ENCODE peak calls at places on chromosome 12, in nine cellular contexts. H is stomach, P is lower lobe of right lung, K is sigmoid colon, M is heart right ventricle, C is tibial artery, A is GM23248, Y is fibroblast of lung, Z is endothelial cell of umbilical vein. T is an unnamed sample. For H3K4me1, the result is how much of the 10 kb centered on the place peaks cover.

GRCh38 chr12:50220357-50221061 is 53.3 kb upstream of the CERS5 start:
- DNase-seq in H (no peak), P (no peak), K (no peak), M (no peak), C (no peak), A (peak), Y (peak), Z (peak), T (no peak)

GRCh38 chr12:108614639-108615038 is 16.8 kb upstream of the TMEM119 start:
- DNase-seq in H (no peak), P (no peak), K (no peak), M (no peak), C (no peak), A (no peak), Y (no peak), Z (no peak), T (no peak)

GRCh38 chr12:116528498-116528897 is 30.7 kb upstream of the MAP1LC3B2 start:
- DNase-seq in H (no peak), P (no peak), K (no peak), M (no peak), C (no peak), A (peak), Y (peak), Z (no peak), T (no peak)

GRCh38 chr12:130556486-130557055 is 159.5 kb downstream of the RIMBP2 start:
- DNase-seq in H (no peak), P (no peak), K (no peak), M (no peak), C (no peak), A (no peak), Y (no peak), Z (no peak), T (no peak)

GRCh38 chr12:39426636-39427245 is 16.2 kb downstream of the KIF21A start:
- DNase-seq in H (no peak), P (no peak), K (no peak), M (no peak), C (no peak), A (peak), Y (peak), Z (no peak), T (no peak)

GRCh38 chr12:89135976-89136634 is 216.2 kb downstream of the DUSP6 start:
- DNase-seq in H (no peak), P (no peak), K (no peak), M (no peak), C (no peak), A (peak), Y (peak), Z (no peak), T (no peak)

GRCh38 chr12:13687633-13688032 is 293.8 kb downstream of the GRIN2B start:
- DNase-seq in H (no peak), P (no peak), K (no peak), M (no peak), C (no peak), A (no peak), Y (no peak), Z (no peak), T (no peak)

GRCh38 chr12:57182918-57183575 is 33.5 kb upstream of the NXPH4 start:
- DNase-seq in H (peak), P (peak), K (peak), M (peak), C (peak), A (peak), Y (peak), Z (peak), T (peak)

GRCh38 chr12:29241821-29242591 is 92.9 kb downstream of the FAR2 start:
- DNase-seq in H (peak), P (no peak), K (no peak), M (no peak), C (peak), A (peak), Y (peak), Z (peak), T (no peak)

GRCh38 chr12:56601503-56601902 is 28.6 kb downstream of the BAZ2A start:
- DNase-seq in H (no peak), P (no peak), K (no peak), M (no peak), C (no peak), A (peak), Y (no peak), Z (peak), T (no peak)

GRCh38 chr12:111766608-111767361 is at the start of gene ALDH2:
- DNase-seq in H (peak), P (peak), K (peak), M (peak), C (peak), A (peak), Y (peak), Z (peak), T (peak)

GRCh38 chr12:111773801-111774551 is 7.2 kb downstream of the ALDH2 start:
- DNase-seq in H (peak), P (peak), K (peak), M (peak), C (peak), A (peak), Y (peak), Z (no peak), T (peak)

GRCh38 chr12:111767362-111768158 is 827 bp downstream of the ALDH2 start:
- DNase-seq in H (no peak), P (no peak), K (no peak), M (peak), C (no peak), A (peak), Y (peak), Z (peak), T (no peak)

GRCh38 chr12:111768159-111768895 is 1.6 kb downstream of the ALDH2 start:
- DNase-seq in H (no peak), P (no peak), K (no peak), M (no peak), C (no peak), A (no peak), Y (no peak), Z (no peak), T (no peak)

GRCh38 chr12:111769599-111769998 is 2.9 kb downstream of the ALDH2 start:
- DNase-seq in H (no peak), P (no peak), K (no peak), M (no peak), C (no peak), A (no peak), Y (no peak), Z (no peak), T (no peak)
- H3K4me1 ChIP-seq in H (half or more), P (half or more), K (half or more), M (under half), C (under half), A (under half), Y (under half), Z (under half), T (under half)

GRCh38 chr12:128970110-128970509 is 116.8 kb downstream of the GLT1D1 start:
- DNase-seq in H (no peak), P (no peak), K (no peak), M (no peak), C (no peak), A (no peak), Y (no peak), Z (no peak), T (no peak)

GRCh38 chr12:128968668-128969067 is 115.4 kb downstream of the GLT1D1 start:
- DNase-seq in H (no peak), P (no peak), K (no peak), M (no peak), C (no peak), A (no peak), Y (no peak), Z (no peak), T (no peak)

GRCh38 chr12:128971802-128972201 is 118.5 kb downstream of the GLT1D1 start:
- DNase-seq in H (no peak), P (no peak), K (no peak), M (no peak), C (no peak), A (no peak), Y (no peak), Z (no peak), T (no peak)

GRCh38 chr12:128969480-128970055 is 116.3 kb downstream of the GLT1D1 start:
- DNase-seq in H (peak), P (no peak), K (no peak), M (no peak), C (no peak), A (no peak), Y (peak), Z (no peak), T (no peak)

DNA sequence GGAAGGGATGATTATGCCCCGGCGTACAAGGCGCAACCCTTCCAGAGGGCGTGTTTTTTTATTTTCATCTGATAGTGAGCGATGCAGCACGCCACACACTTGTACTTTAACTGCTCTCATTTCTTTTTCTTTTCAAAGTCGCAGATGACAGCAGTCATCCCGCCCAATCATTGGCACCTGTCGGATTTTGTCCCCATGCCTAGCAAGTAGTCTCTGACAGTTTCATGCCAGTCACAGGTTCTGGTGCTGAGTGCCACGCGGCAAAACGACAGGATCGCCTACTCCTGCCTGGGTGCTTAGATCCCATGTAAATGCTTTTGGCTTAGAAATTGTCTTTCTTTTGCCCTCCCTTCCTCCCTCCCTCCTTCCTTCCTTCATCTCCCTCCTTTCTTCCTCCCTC is 117.7 kb downstream of the GLT1D1 start:
- DNase-seq in H (no peak), P (no peak), K (no peak), M (no peak), C (no peak), A (no peak), Y (no peak), Z (no peak), T (no peak)
- H3K4me1 ChIP-seq in H (under half), P (under half), K (under half), M (under half), C (under half), A (under half), Y (under half), Z (under half), T (under half)

DNA sequence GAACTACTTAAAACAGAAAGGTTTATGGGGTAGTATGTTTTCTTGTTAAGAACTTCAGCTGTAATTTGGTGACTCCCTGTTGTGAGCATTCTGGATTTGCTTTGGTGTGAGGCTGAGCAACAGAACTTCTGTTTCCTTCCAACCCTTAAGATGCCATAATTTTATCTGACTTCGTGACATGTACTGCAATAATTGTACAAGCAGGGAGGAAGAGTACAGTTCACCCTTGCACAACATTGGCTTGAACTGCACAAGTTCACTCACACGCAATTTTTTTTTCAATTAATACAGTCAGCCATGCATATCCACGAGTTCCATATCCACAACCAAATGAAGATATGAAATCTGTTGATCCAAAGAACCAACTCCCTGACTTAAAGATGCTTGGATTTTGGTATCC is 42.9 kb upstream of the ANKS1B start:
- DNase-seq in H (no peak), P (no peak), K (no peak), M (no peak), C (no peak), A (no peak), Y (no peak), Z (no peak), T (no peak)
- H3K4me1 ChIP-seq in H (under half), P (under half), K (under half), M (under half), C (under half), A (under half), Y (under half), Z (under half), T (under half)

DNA sequence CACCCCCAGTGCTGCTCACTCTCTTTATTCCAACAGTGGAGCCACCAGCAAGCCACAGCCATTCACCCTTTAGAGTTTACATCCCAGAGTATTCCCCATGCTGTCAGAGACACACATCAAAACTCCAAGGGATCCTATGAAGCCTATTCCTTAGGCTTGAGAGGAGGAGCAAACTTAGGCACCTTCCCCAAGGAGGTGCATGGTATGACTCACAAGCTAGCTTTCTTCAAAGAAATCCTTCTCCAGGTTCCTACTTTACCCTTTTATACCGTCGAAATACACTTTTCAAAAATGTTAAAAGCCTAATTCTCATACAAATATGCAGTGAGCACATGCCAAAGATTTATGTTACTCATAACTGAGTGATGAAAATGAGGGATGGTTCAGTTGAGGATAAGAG is 175.4 kb downstream of the ETNK1 start:
- DNase-seq in H (no peak), P (no peak), K (no peak), M (no peak), C (no peak), A (no peak), Y (no peak), Z (no peak), T (no peak)
- H3K4me1 ChIP-seq in H (under half), P (under half), K (under half), M (under half), C (under half), A (under half), Y (under half), Z (under half), T (under half)

DNA sequence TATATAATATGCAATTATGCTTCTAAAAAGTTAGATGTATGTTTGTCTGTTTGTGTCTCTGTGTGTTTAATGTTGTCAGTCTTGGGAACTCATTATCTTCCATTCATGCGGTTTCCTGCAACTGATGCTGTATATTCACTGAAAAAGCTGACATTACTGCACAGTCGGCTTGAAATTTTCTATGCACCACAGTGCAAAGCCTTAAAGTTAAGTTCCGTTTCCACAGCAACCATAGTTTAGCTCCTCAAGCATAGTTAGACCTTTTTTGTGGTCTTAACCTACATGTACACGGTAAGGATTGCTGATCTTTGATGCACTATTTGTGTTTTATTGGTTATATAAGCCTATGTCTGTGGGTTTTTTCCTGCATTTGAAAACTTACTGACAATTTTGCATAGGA is 309.4 kb downstream of the KCNC2 start:
- DNase-seq in H (no peak), P (no peak), K (no peak), M (no peak), C (no peak), A (no peak), Y (no peak), Z (no peak), T (no peak)
- H3K4me1 ChIP-seq in H (under half), P (under half), K (under half), M (under half), C (under half), A (under half), Y (under half), Z (under half), T (under half)

GRCh38 chr12:125856899-125857298 is 791.7 kb downstream of the AACS start:
- DNase-seq in H (no peak), P (no peak), K (no peak), M (no peak), C (no peak), A (no peak), Y (no peak), Z (no peak), T (no peak)

GRCh38 chr12:125852116-125852515 is 786.9 kb downstream of the AACS start:
- DNase-seq in H (no peak), P (no peak), K (no peak), M (no peak), C (no peak), A (no peak), Y (peak), Z (no peak), T (no peak)

GRCh38 chr12:125852679-125853078 is 787.4 kb downstream of the AACS start:
- DNase-seq in H (no peak), P (no peak), K (no peak), M (no peak), C (no peak), A (no peak), Y (no peak), Z (no peak), T (no peak)

GRCh38 chr12:125853670-125854069 is 788.4 kb downstream of the AACS start:
- DNase-seq in H (no peak), P (no peak), K (no peak), M (no peak), C (no peak), A (no peak), Y (no peak), Z (no peak), T (no peak)

GRCh38 chr12:125856366-125856765 is 791.1 kb downstream of the AACS start:
- DNase-seq in H (no peak), P (no peak), K (no peak), M (no peak), C (no peak), A (no peak), Y (no peak), Z (no peak), T (no peak)
- H3K4me1 ChIP-seq in H (under half), P (under half), K (under half), M (under half), C (under half), A (under half), Y (under half), Z (under half), T (under half)

GRCh38 chr12:121769831-121770301 is 23.6 kb downstream of the RHOF start:
- DNase-seq in H (no peak), P (no peak), K (no peak), M (peak), C (no peak), A (no peak), Y (no peak), Z (no peak), T (no peak)
- H3K4me1 ChIP-seq in H (under half), P (under half), K (under half), M (under half), C (under half), A (under half), Y (under half), Z (under half), T (under half)

T was measured in breast epithelium.